ENCODE peak calls at places on chromosomes 12 and 14, in six cellular contexts. M is iPS DF 6.9, G is left ventricle myocardium inferior, W is Ammon's horn, S is NCI-H1105 treated with DMSO at 0.1 percent for 48 hours, U is NCI-H345. K is an unnamed sample.

GRCh38 chr12:57736743-57737466 is 1.6 kb downstream of the AGAP2 start:
- DNase-seq in M (no peak), S (no peak), W (no peak), G (no peak), U (no peak), K (no peak)

GRCh38 chr14:74937171-74937570 is 14.1 kb upstream of the RPS6KL1 start:
- DNase-seq in S (no peak), G (no peak), W (no peak), M (no peak), U (no peak), K (no peak)

GRCh38 chr12:120361506-120362208 is 7.3 kb downstream of the MSI1 start:
- DNase-seq in U (peak; percentile 93), S (peak; percentile 94), W (peak; percentile 88), M (peak; percentile 81), G (peak; percentile 48), K (no peak)

GRCh38 chr12:93140309-93140708 is 211.2 kb upstream of the EEA1 start:
- DNase-seq in W (no peak), S (no peak), M (no peak), U (no peak), G (no peak), K (no peak)

GRCh38 chr14:100065942-100066574 is 836 bp downstream of the EVL start:
- DNase-seq in M (no peak), W (peak; percentile 50), U (no peak), S (no peak), G (no peak), K (no peak)

GRCh38 chr12:19190292-19191031 is 60.9 kb downstream of the PLEKHA5 start:
- DNase-seq in M (no peak), G (no peak), W (peak; percentile 38), U (no peak), S (no peak), K (no peak)

GRCh38 chr12:75315518-75315917 is 14.6 kb downstream of the CAPS2 start:
- DNase-seq in G (no peak), U (no peak), M (no peak), W (no peak), S (no peak), K (no peak)

GRCh38 chr12:100956311-100956852 is 161.8 kb downstream of the ANO4 start:
- DNase-seq in M (no peak), U (no peak), S (no peak), W (no peak), G (no peak), K (no peak)

GRCh38 chr14:24428628-24429394 is 657 bp downstream of the CBLN3 start:
- DNase-seq in W (no peak), S (no peak), M (no peak), G (no peak), U (no peak), K (no peak)

GRCh38 chr12:1252758-1253157 is 261.7 kb downstream of the ERC1 start:
- DNase-seq in M (no peak), G (no peak), U (no peak), S (no peak), W (no peak), K (no peak)

GRCh38 chr12:45671254-45671653 is 58.3 kb upstream of the ARID2 start:
- DNase-seq in G (no peak), M (no peak), W (no peak), S (no peak), U (no peak), K (no peak)

GRCh38 chr12:27285395-27285794 is 41.3 kb downstream of the STK38L start:
- DNase-seq in S (no peak), W (no peak), M (no peak), U (no peak), G (no peak), K (no peak)

GRCh38 chr14:102580552-102581110 is 11.8 kb upstream of the RCOR1 start:
- DNase-seq in U (no peak), G (no peak), M (no peak), S (no peak), W (no peak), K (no peak)

GRCh38 chr14:32509632-32510187 is 180.6 kb downstream of the AKAP6 start:
- DNase-seq in M (no peak), U (no peak), W (peak; percentile 96), S (no peak), G (peak; percentile 55), K (peak; percentile 94)

GRCh38 chr14:91418387-91419043 is 895 bp upstream of the CCDC88C start:
- DNase-seq in M (no peak), G (peak; percentile 66), S (peak; percentile 69), U (peak; percentile 58), W (peak; percentile 58), K (peak; percentile 71)

GRCh38 chr12:48031135-48031960 is 27.1 kb upstream of the COL2A1 start:
- DNase-seq in U (no peak), M (no peak), S (no peak), W (no peak), G (no peak), K (no peak)

GRCh38 chr14:104149617-104150141 is 11.3 kb downstream of the KIF26A start:
- DNase-seq in U (no peak), S (no peak), M (no peak), G (no peak), W (no peak), K (no peak)

GRCh38 chr12:64665506-64665905 is 55.2 kb downstream of the RASSF3 start:
- DNase-seq in S (no peak), U (no peak), M (no peak), G (no peak), W (no peak), K (no peak)

GRCh38 chr12:62761658-62762057 is 173.3 kb downstream of the PPM1H start:
- DNase-seq in S (no peak), G (no peak), M (no peak), W (no peak), U (no peak), K (no peak)

GRCh38 chr12:103739546-103739945 is 101.5 kb downstream of the NT5DC3 start:
- DNase-seq in U (no peak), S (no peak), M (no peak), W (no peak), G (no peak), K (no peak)

K was measured in MCF 10A.